ENCODE peak calls at places on chromosomes 5 and 9, in six cellular contexts. V, D, Y, A, J and P are unnamed samples.

GRCh38 chr5:1788828-1789227 is 10.8 kb downstream of the MRPL36 start:
- DNase-seq in V (peak; percentile 10), D (no peak), Y (no peak), A (no peak), J (no peak), P (no peak)

GRCh38 chr5:131945551-131945882 is at the start of gene MEIKIN:
- DNase-seq in V (no peak), D (no peak), Y (no peak), A (no peak), J (no peak), P (no peak)

GRCh38 chr5:98110270-98110669 is 663.2 kb upstream of the RGMB start:
- DNase-seq in V (no peak), D (no peak), Y (no peak), A (no peak), J (no peak), P (no peak)

GRCh38 chr9:81534138-81534865 is 155.0 kb downstream of the TLE1 start:
- DNase-seq in V (no peak), D (no peak), Y (no peak), A (no peak), J (no peak), P (peak; percentile 20)

GRCh38 chr9:131669234-131670172 is 70.4 kb downstream of the RAPGEF1 start:
- DNase-seq in V (no peak), D (no peak), Y (no peak), A (no peak), J (no peak), P (no peak)

GRCh38 chr9:89410709-89411111 is 87.2 kb downstream of the SEMA4D start:
- DNase-seq in V (no peak), D (no peak), Y (no peak), A (peak; percentile 75), J (no peak), P (no peak)

GRCh38 chr5:173229381-173229959 is 5.5 kb downstream of the NKX2-5 start:
- DNase-seq in V (no peak), D (no peak), Y (no peak), A (no peak), J (no peak), P (no peak)

GRCh38 chr5:132086277-132086794 is 12.7 kb downstream of the CSF2 start:
- DNase-seq in V (no peak), D (no peak), Y (no peak), A (no peak), J (peak; percentile 51), P (no peak)

GRCh38 chr5:73540192-73540591 is 25.2 kb downstream of the ANKRA2 start:
- DNase-seq in V (peak; percentile 50), D (no peak), Y (no peak), A (no peak), J (no peak), P (no peak)

GRCh38 chr5:128353416-128354107 is 184.5 kb downstream of the FBN2 start:
- DNase-seq in V (no peak), D (no peak), Y (no peak), A (no peak), J (no peak), P (no peak)

GRCh38 chr9:113309204-113309813 is 6.1 kb upstream of the RNF183 start:
- DNase-seq in V (peak; percentile 53), D (peak; percentile 8), Y (no peak), A (no peak), J (peak; percentile 36), P (no peak)

GRCh38 chr9:38507587-38507986 is 83.3 kb upstream of the IGFBPL1 start:
- DNase-seq in V (no peak), D (no peak), Y (no peak), A (no peak), J (no peak), P (no peak)

GRCh38 chr9:14175778-14176177 is 138.2 kb downstream of the NFIB start:
- DNase-seq in V (no peak), D (no peak), Y (no peak), A (no peak), J (no peak), P (no peak)

GRCh38 chr5:125416055-125416454 is 669.6 kb upstream of the ZNF608 start:
- DNase-seq in V (no peak), D (no peak), Y (no peak), A (no peak), J (no peak), P (no peak)

GRCh38 chr5:135190345-135191083 is 156.5 kb upstream of the PITX1 start:
- DNase-seq in V (no peak), D (no peak), Y (peak; percentile 49), A (no peak), J (no peak), P (no peak)

GRCh38 chr5:1836176-1836890 is 35.1 kb downstream of the NDUFS6 start:
- DNase-seq in V (no peak), D (no peak), Y (no peak), A (no peak), J (no peak), P (no peak)

GRCh38 chr5:172659909-172660628 is 19.0 kb downstream of the NEURL1B start:
- DNase-seq in V (peak; percentile 95), D (no peak), Y (no peak), A (no peak), J (no peak), P (no peak)

GRCh38 chr9:91312717-91313325 is 48.9 kb downstream of the AUH start:
- DNase-seq in V (no peak), D (peak; percentile 77), Y (no peak), A (no peak), J (no peak), P (no peak)

GRCh38 chr5:130652178-130652577 is 512.9 kb downstream of the HINT1 start:
- DNase-seq in V (no peak), D (peak; percentile 21), Y (no peak), A (no peak), J (no peak), P (no peak)

GRCh38 chr9:80156262-80156661 is 584.5 kb downstream of the TLE4 start:
- DNase-seq in V (no peak), D (no peak), Y (no peak), A (no peak), J (no peak), P (no peak)
- H3K4me3 ChIP-seq in V (no peak overlapping the region), D (no peak overlapping the region), Y (no peak overlapping the region), A (no peak overlapping the region), J (no peak overlapping the region), P (no peak overlapping the region)

GRCh38 chr5:399296-400281 is 43.4 kb upstream of the EXOC3 start:
- DNase-seq in V (peak; percentile 61), D (peak; percentile 40), Y (peak; percentile 82), A (peak; percentile 49), J (no peak), P (no peak)

GRCh38 chr5:400282-401215 is 42.4 kb upstream of the EXOC3 start:
- DNase-seq in V (no peak), D (no peak), Y (peak; percentile 19), A (no peak), J (no peak), P (no peak)

GRCh38 chr5:396715-397032 is 46.3 kb upstream of the EXOC3 start:
- DNase-seq in V (no peak), D (no peak), Y (no peak), A (no peak), J (no peak), P (no peak)

GRCh38 chr5:395921-396714 is 46.9 kb upstream of the EXOC3 start:
- DNase-seq in V (no peak), D (no peak), Y (no peak), A (no peak), J (no peak), P (no peak)

DNA sequence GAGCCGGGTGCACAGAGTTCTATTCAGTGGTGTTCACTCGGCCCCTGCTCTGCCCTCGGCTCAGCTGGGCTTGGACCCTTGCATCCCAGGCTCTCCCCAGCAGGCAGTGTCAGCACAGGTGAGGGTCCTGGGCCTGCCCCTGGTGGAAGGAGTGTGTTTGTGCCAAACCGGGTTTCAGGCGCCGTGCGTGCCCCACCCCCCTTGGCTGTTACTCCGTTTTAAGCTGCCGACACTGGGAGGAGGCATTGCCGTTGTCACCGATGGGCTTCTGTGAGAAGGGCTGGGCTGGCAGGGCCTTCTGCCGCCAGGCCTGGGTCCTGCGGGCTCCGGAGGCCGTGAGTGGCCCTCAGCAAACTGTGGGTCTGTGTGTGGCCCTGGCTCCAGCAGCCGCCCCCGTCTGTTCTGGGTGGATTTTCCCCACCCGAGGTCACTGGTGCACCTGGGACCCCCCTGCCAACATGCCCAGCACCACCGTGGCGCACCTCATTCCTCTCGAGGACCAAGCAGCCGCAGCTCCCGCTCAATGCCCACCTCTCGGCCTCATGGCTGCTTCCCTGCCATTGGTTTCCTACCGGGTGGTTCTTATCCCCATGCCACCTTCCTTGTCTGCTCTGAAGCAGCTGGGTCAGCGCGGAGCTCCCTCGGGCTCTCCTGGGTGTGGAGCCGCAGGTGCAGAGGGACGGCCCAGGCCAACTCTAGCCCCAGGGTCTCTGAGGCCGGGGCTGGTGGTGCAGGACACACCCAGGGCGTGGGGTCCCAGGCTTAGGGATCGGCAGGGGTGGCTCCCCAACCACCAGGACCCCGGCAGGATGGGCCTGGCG is 44.3 kb upstream of the EXOC3 start:
- DNase-seq in V (no peak), D (no peak), Y (peak; percentile 52), A (no peak), J (no peak), P (no peak)
- TF ChIP-seq ZNF274 in V (no peak), D (no peak), Y (no peak), A (no peak), J (no peak), P (no peak)

GRCh38 chr9:27110181-27110580 is 1.2 kb downstream of the TEK start:
- DNase-seq in V (no peak), D (no peak), Y (no peak), A (no peak), J (no peak), P (no peak)

GRCh38 chr9:27112235-27112634 is 3.2 kb downstream of the TEK start:
- DNase-seq in V (no peak), D (no peak), Y (no peak), A (no peak), J (no peak), P (no peak)

GRCh38 chr9:27109621-27110020 is 596 bp downstream of the TEK start:
- DNase-seq in V (no peak), D (no peak), Y (no peak), A (no peak), J (no peak), P (no peak)

GRCh38 chr9:27107241-27107640 is 1.8 kb upstream of the TEK start:
- DNase-seq in V (no peak), D (no peak), Y (no peak), A (no peak), J (no peak), P (no peak)

GRCh38 chr9:27108981-27109541 is at the start of gene TEK:
- DNase-seq in V (no peak), D (no peak), Y (no peak), A (no peak), J (no peak), P (peak; percentile 75)
- H3K9ac ChIP-seq in V (no peak within 1 kb of the TSS), D (no peak within 1 kb of the TSS), Y (peak within 1 kb of the TSS; percentile 76), A (no peak within 1 kb of the TSS), J (no peak within 1 kb of the TSS), P (peak within 1 kb of the TSS; percentile 84)

GRCh38 chr9:74498616-74499095 is 1.5 kb downstream of the RORB start:
- DNase-seq in V (no peak), D (no peak), Y (peak; percentile 71), A (no peak), J (no peak), P (no peak)

GRCh38 chr9:74500584-74500924 is 3.4 kb downstream of the RORB start:
- DNase-seq in V (no peak), D (no peak), Y (peak; percentile 59), A (no peak), J (no peak), P (no peak)

GRCh38 chr9:74499111-74499601 is 2.0 kb downstream of the RORB start:
- DNase-seq in V (no peak), D (no peak), Y (peak; percentile 71), A (no peak), J (no peak), P (no peak)

GRCh38 chr9:74497750-74498615 is 848 bp downstream of the RORB start:
- DNase-seq in V (no peak), D (no peak), Y (peak; percentile 79), A (no peak), J (no peak), P (no peak)

GRCh38 chr9:74499770-74500583 is 2.8 kb downstream of the RORB start:
- DNase-seq in V (no peak), D (no peak), Y (peak; percentile 64), A (no peak), J (no peak), P (no peak)
- H3K4me3 ChIP-seq in V (no peak overlapping the region), D (no peak overlapping the region), Y (peak overlapping the region; percentile 74), A (no peak overlapping the region), J (no peak overlapping the region), P (peak overlapping the region; percentile 63)